ENCODE peak calls at places on chromosomes 3 and 15, in ten cellular contexts. One of them, this sample, is unnamed.

GRCh38 chr3:107882881-107883280 is 207.9 kb downstream of the CD47 start:
- DNase-seq in retina: no peak
- DNase-seq in KG1: no peak
- DNase-seq in T-helper 2 cell: no peak
- DNase-seq in EH: no peak
- DNase-seq in GM20000: no peak
- DNase-seq in stimulated activated CD8-positive, alpha-beta memory T cell treated with anti-CD3 and anti-CD28 coated beads, Interleukin-12 subunit alpha, Interleukin-12 subunit beta, amount 100 ng/mL, for 4 hours: no peak
- DNase-seq in OCI-M1: no peak
- DNase-seq in SIG-M5: no peak
- DNase-seq in activated T-helper 1 cell treated with anti-CD3 and anti-CD28 coated beads, Interleukin-12 subunit alpha, Interleukin-12 subunit beta, Interleukin-2, Interleukin-4 antibody, amounts not matched to agents 30 ng/mL and 10 ng/mL and 1 ng/mL, durations not matched to agents 14 hours and 24 hours and 36 hours: no peak
- DNase-seq in this sample: no peak

GRCh38 chr15:69319384-69320375 is 21.0 kb downstream of the PAQR5 start:
- DNase-seq in retina: no peak
- DNase-seq in KG1: peak
- DNase-seq in T-helper 2 cell: peak
- DNase-seq in EH: no peak
- DNase-seq in GM20000: no peak
- DNase-seq in stimulated activated CD8-positive, alpha-beta memory T cell treated with anti-CD3 and anti-CD28 coated beads, Interleukin-12 subunit alpha, Interleukin-12 subunit beta, amount 100 ng/mL, for 4 hours: no peak
- DNase-seq in OCI-M1: no peak
- DNase-seq in SIG-M5: no peak
- DNase-seq in activated T-helper 1 cell treated with anti-CD3 and anti-CD28 coated beads, Interleukin-12 subunit alpha, Interleukin-12 subunit beta, Interleukin-2, Interleukin-4 antibody, amounts not matched to agents 30 ng/mL and 10 ng/mL and 1 ng/mL, durations not matched to agents 14 hours and 24 hours and 36 hours: no peak
- DNase-seq in this sample: no peak

GRCh38 chr3:188656196-188656982 is 502.4 kb downstream of the LPP start:
- DNase-seq in retina: no peak
- DNase-seq in KG1: no peak
- DNase-seq in T-helper 2 cell: no peak
- DNase-seq in EH: peak
- DNase-seq in GM20000: no peak
- DNase-seq in stimulated activated CD8-positive, alpha-beta memory T cell treated with anti-CD3 and anti-CD28 coated beads, Interleukin-12 subunit alpha, Interleukin-12 subunit beta, amount 100 ng/mL, for 4 hours: no peak
- DNase-seq in OCI-M1: no peak
- DNase-seq in SIG-M5: no peak
- DNase-seq in activated T-helper 1 cell treated with anti-CD3 and anti-CD28 coated beads, Interleukin-12 subunit alpha, Interleukin-12 subunit beta, Interleukin-2, Interleukin-4 antibody, amounts not matched to agents 30 ng/mL and 10 ng/mL and 1 ng/mL, durations not matched to agents 14 hours and 24 hours and 36 hours: no peak
- DNase-seq in this sample: no peak

GRCh38 chr3:64295594-64295993 is 70.3 kb upstream of the PRICKLE2 start:
- DNase-seq in retina: no peak
- DNase-seq in KG1: no peak
- DNase-seq in T-helper 2 cell: no peak
- DNase-seq in EH: peak
- DNase-seq in GM20000: no peak
- DNase-seq in stimulated activated CD8-positive, alpha-beta memory T cell treated with anti-CD3 and anti-CD28 coated beads, Interleukin-12 subunit alpha, Interleukin-12 subunit beta, amount 100 ng/mL, for 4 hours: no peak
- DNase-seq in OCI-M1: no peak
- DNase-seq in SIG-M5: no peak
- DNase-seq in activated T-helper 1 cell treated with anti-CD3 and anti-CD28 coated beads, Interleukin-12 subunit alpha, Interleukin-12 subunit beta, Interleukin-2, Interleukin-4 antibody, amounts not matched to agents 30 ng/mL and 10 ng/mL and 1 ng/mL, durations not matched to agents 14 hours and 24 hours and 36 hours: no peak
- DNase-seq in this sample: no peak

GRCh38 chr15:64991536-64992135 is 1.9 kb upstream of the SPG21 start:
- DNase-seq in retina: peak
- DNase-seq in KG1: no peak
- DNase-seq in T-helper 2 cell: no peak
- DNase-seq in EH: no peak
- DNase-seq in GM20000: no peak
- DNase-seq in stimulated activated CD8-positive, alpha-beta memory T cell treated with anti-CD3 and anti-CD28 coated beads, Interleukin-12 subunit alpha, Interleukin-12 subunit beta, amount 100 ng/mL, for 4 hours: no peak
- DNase-seq in OCI-M1: no peak
- DNase-seq in SIG-M5: no peak
- DNase-seq in activated T-helper 1 cell treated with anti-CD3 and anti-CD28 coated beads, Interleukin-12 subunit alpha, Interleukin-12 subunit beta, Interleukin-2, Interleukin-4 antibody, amounts not matched to agents 30 ng/mL and 10 ng/mL and 1 ng/mL, durations not matched to agents 14 hours and 24 hours and 36 hours: no peak
- DNase-seq in this sample: no peak

GRCh38 chr3:21484323-21485154 is 266.5 kb downstream of the ZNF385D start:
- DNase-seq in retina: no peak
- DNase-seq in KG1: no peak
- DNase-seq in T-helper 2 cell: peak
- DNase-seq in EH: peak
- DNase-seq in GM20000: peak
- DNase-seq in stimulated activated CD8-positive, alpha-beta memory T cell treated with anti-CD3 and anti-CD28 coated beads, Interleukin-12 subunit alpha, Interleukin-12 subunit beta, amount 100 ng/mL, for 4 hours: no peak
- DNase-seq in OCI-M1: peak
- DNase-seq in SIG-M5: no peak
- DNase-seq in activated T-helper 1 cell treated with anti-CD3 and anti-CD28 coated beads, Interleukin-12 subunit alpha, Interleukin-12 subunit beta, Interleukin-2, Interleukin-4 antibody, amounts not matched to agents 30 ng/mL and 10 ng/mL and 1 ng/mL, durations not matched to agents 14 hours and 24 hours and 36 hours: no peak
- DNase-seq in this sample: no peak

GRCh38 chr3:33717616-33717865 is 513 bp downstream of the CLASP2 start:
- DNase-seq in retina: no peak
- DNase-seq in KG1: no peak
- DNase-seq in T-helper 2 cell: peak
- DNase-seq in EH: peak
- DNase-seq in GM20000: no peak
- DNase-seq in stimulated activated CD8-positive, alpha-beta memory T cell treated with anti-CD3 and anti-CD28 coated beads, Interleukin-12 subunit alpha, Interleukin-12 subunit beta, amount 100 ng/mL, for 4 hours: no peak
- DNase-seq in OCI-M1: peak
- DNase-seq in SIG-M5: peak
- DNase-seq in activated T-helper 1 cell treated with anti-CD3 and anti-CD28 coated beads, Interleukin-12 subunit alpha, Interleukin-12 subunit beta, Interleukin-2, Interleukin-4 antibody, amounts not matched to agents 30 ng/mL and 10 ng/mL and 1 ng/mL, durations not matched to agents 14 hours and 24 hours and 36 hours: no peak
- DNase-seq in this sample: no peak

GRCh38 chr3:188826574-188826973 is 345.2 kb upstream of the TPRG1 start:
- DNase-seq in retina: no peak
- DNase-seq in KG1: no peak
- DNase-seq in T-helper 2 cell: peak
- DNase-seq in EH: no peak
- DNase-seq in GM20000: no peak
- DNase-seq in stimulated activated CD8-positive, alpha-beta memory T cell treated with anti-CD3 and anti-CD28 coated beads, Interleukin-12 subunit alpha, Interleukin-12 subunit beta, amount 100 ng/mL, for 4 hours: no peak
- DNase-seq in OCI-M1: no peak
- DNase-seq in SIG-M5: no peak
- DNase-seq in activated T-helper 1 cell treated with anti-CD3 and anti-CD28 coated beads, Interleukin-12 subunit alpha, Interleukin-12 subunit beta, Interleukin-2, Interleukin-4 antibody, amounts not matched to agents 30 ng/mL and 10 ng/mL and 1 ng/mL, durations not matched to agents 14 hours and 24 hours and 36 hours: no peak
- DNase-seq in this sample: no peak

GRCh38 chr3:194856296-194856695 is 170.6 kb downstream of the FAM43A start:
- DNase-seq in retina: no peak
- DNase-seq in KG1: no peak
- DNase-seq in T-helper 2 cell: no peak
- DNase-seq in EH: no peak
- DNase-seq in GM20000: no peak
- DNase-seq in stimulated activated CD8-positive, alpha-beta memory T cell treated with anti-CD3 and anti-CD28 coated beads, Interleukin-12 subunit alpha, Interleukin-12 subunit beta, amount 100 ng/mL, for 4 hours: no peak
- DNase-seq in OCI-M1: no peak
- DNase-seq in SIG-M5: no peak
- DNase-seq in activated T-helper 1 cell treated with anti-CD3 and anti-CD28 coated beads, Interleukin-12 subunit alpha, Interleukin-12 subunit beta, Interleukin-2, Interleukin-4 antibody, amounts not matched to agents 30 ng/mL and 10 ng/mL and 1 ng/mL, durations not matched to agents 14 hours and 24 hours and 36 hours: no peak
- DNase-seq in this sample: no peak

GRCh38 chr3:171770689-171771620 is 39.3 kb downstream of the PLD1 start:
- DNase-seq in retina: peak
- DNase-seq in KG1: no peak
- DNase-seq in T-helper 2 cell: no peak
- DNase-seq in EH: peak
- DNase-seq in GM20000: peak
- DNase-seq in stimulated activated CD8-positive, alpha-beta memory T cell treated with anti-CD3 and anti-CD28 coated beads, Interleukin-12 subunit alpha, Interleukin-12 subunit beta, amount 100 ng/mL, for 4 hours: no peak
- DNase-seq in OCI-M1: peak
- DNase-seq in SIG-M5: no peak
- DNase-seq in activated T-helper 1 cell treated with anti-CD3 and anti-CD28 coated beads, Interleukin-12 subunit alpha, Interleukin-12 subunit beta, Interleukin-2, Interleukin-4 antibody, amounts not matched to agents 30 ng/mL and 10 ng/mL and 1 ng/mL, durations not matched to agents 14 hours and 24 hours and 36 hours: no peak
- DNase-seq in this sample: no peak

GRCh38 chr15:44584162-44584749 is 47.3 kb downstream of the EIF3J start:
- DNase-seq in retina: no peak
- DNase-seq in KG1: no peak
- DNase-seq in T-helper 2 cell: peak
- DNase-seq in EH: peak
- DNase-seq in GM20000: no peak
- DNase-seq in stimulated activated CD8-positive, alpha-beta memory T cell treated with anti-CD3 and anti-CD28 coated beads, Interleukin-12 subunit alpha, Interleukin-12 subunit beta, amount 100 ng/mL, for 4 hours: peak
- DNase-seq in OCI-M1: peak
- DNase-seq in SIG-M5: no peak
- DNase-seq in activated T-helper 1 cell treated with anti-CD3 and anti-CD28 coated beads, Interleukin-12 subunit alpha, Interleukin-12 subunit beta, Interleukin-2, Interleukin-4 antibody, amounts not matched to agents 30 ng/mL and 10 ng/mL and 1 ng/mL, durations not matched to agents 14 hours and 24 hours and 36 hours: peak
- DNase-seq in this sample: peak

GRCh38 chr15:74433592-74434259 is at the start of gene SEMA7A:
- DNase-seq in retina: peak
- DNase-seq in KG1: peak
- DNase-seq in T-helper 2 cell: peak
- DNase-seq in EH: peak
- DNase-seq in GM20000: peak
- DNase-seq in stimulated activated CD8-positive, alpha-beta memory T cell treated with anti-CD3 and anti-CD28 coated beads, Interleukin-12 subunit alpha, Interleukin-12 subunit beta, amount 100 ng/mL, for 4 hours: peak
- DNase-seq in OCI-M1: peak
- DNase-seq in SIG-M5: no peak
- DNase-seq in activated T-helper 1 cell treated with anti-CD3 and anti-CD28 coated beads, Interleukin-12 subunit alpha, Interleukin-12 subunit beta, Interleukin-2, Interleukin-4 antibody, amounts not matched to agents 30 ng/mL and 10 ng/mL and 1 ng/mL, durations not matched to agents 14 hours and 24 hours and 36 hours: peak
- DNase-seq in this sample: peak

GRCh38 chr15:57732526-57733331 is 26.2 kb downstream of the POLR2M start:
- DNase-seq in retina: peak
- DNase-seq in KG1: peak
- DNase-seq in T-helper 2 cell: peak
- DNase-seq in EH: peak
- DNase-seq in GM20000: peak
- DNase-seq in stimulated activated CD8-positive, alpha-beta memory T cell treated with anti-CD3 and anti-CD28 coated beads, Interleukin-12 subunit alpha, Interleukin-12 subunit beta, amount 100 ng/mL, for 4 hours: no peak
- DNase-seq in OCI-M1: peak
- DNase-seq in SIG-M5: no peak
- DNase-seq in activated T-helper 1 cell treated with anti-CD3 and anti-CD28 coated beads, Interleukin-12 subunit alpha, Interleukin-12 subunit beta, Interleukin-2, Interleukin-4 antibody, amounts not matched to agents 30 ng/mL and 10 ng/mL and 1 ng/mL, durations not matched to agents 14 hours and 24 hours and 36 hours: peak
- DNase-seq in this sample: no peak

GRCh38 chr3:43855674-43856299 is 165.0 kb downstream of the ABHD5 start:
- DNase-seq in retina: peak
- DNase-seq in KG1: peak
- DNase-seq in T-helper 2 cell: peak
- DNase-seq in EH: peak
- DNase-seq in GM20000: peak
- DNase-seq in stimulated activated CD8-positive, alpha-beta memory T cell treated with anti-CD3 and anti-CD28 coated beads, Interleukin-12 subunit alpha, Interleukin-12 subunit beta, amount 100 ng/mL, for 4 hours: no peak
- DNase-seq in OCI-M1: peak
- DNase-seq in SIG-M5: no peak
- DNase-seq in activated T-helper 1 cell treated with anti-CD3 and anti-CD28 coated beads, Interleukin-12 subunit alpha, Interleukin-12 subunit beta, Interleukin-2, Interleukin-4 antibody, amounts not matched to agents 30 ng/mL and 10 ng/mL and 1 ng/mL, durations not matched to agents 14 hours and 24 hours and 36 hours: peak
- DNase-seq in this sample: no peak

GRCh38 chr15:31080618-31081017 is 20.9 kb downstream of the TRPM1 start:
- DNase-seq in retina: no peak
- DNase-seq in KG1: no peak
- DNase-seq in T-helper 2 cell: no peak
- DNase-seq in EH: no peak
- DNase-seq in GM20000: peak
- DNase-seq in stimulated activated CD8-positive, alpha-beta memory T cell treated with anti-CD3 and anti-CD28 coated beads, Interleukin-12 subunit alpha, Interleukin-12 subunit beta, amount 100 ng/mL, for 4 hours: no peak
- DNase-seq in OCI-M1: peak
- DNase-seq in SIG-M5: no peak
- DNase-seq in activated T-helper 1 cell treated with anti-CD3 and anti-CD28 coated beads, Interleukin-12 subunit alpha, Interleukin-12 subunit beta, Interleukin-2, Interleukin-4 antibody, amounts not matched to agents 30 ng/mL and 10 ng/mL and 1 ng/mL, durations not matched to agents 14 hours and 24 hours and 36 hours: no peak
- DNase-seq in this sample: peak

GRCh38 chr15:31488437-31489204 is 162.0 kb downstream of the KLF13 start:
- DNase-seq in retina: peak
- DNase-seq in KG1: peak
- DNase-seq in T-helper 2 cell: peak
- DNase-seq in EH: peak
- DNase-seq in GM20000: peak
- DNase-seq in stimulated activated CD8-positive, alpha-beta memory T cell treated with anti-CD3 and anti-CD28 coated beads, Interleukin-12 subunit alpha, Interleukin-12 subunit beta, amount 100 ng/mL, for 4 hours: no peak
- DNase-seq in OCI-M1: peak
- DNase-seq in SIG-M5: peak
- DNase-seq in activated T-helper 1 cell treated with anti-CD3 and anti-CD28 coated beads, Interleukin-12 subunit alpha, Interleukin-12 subunit beta, Interleukin-2, Interleukin-4 antibody, amounts not matched to agents 30 ng/mL and 10 ng/mL and 1 ng/mL, durations not matched to agents 14 hours and 24 hours and 36 hours: peak
- DNase-seq in this sample: no peak

GRCh38 chr3:78906245-78906644 is 861.6 kb downstream of the ROBO1 start:
- DNase-seq in retina: no peak
- DNase-seq in KG1: no peak
- DNase-seq in T-helper 2 cell: no peak
- DNase-seq in EH: no peak
- DNase-seq in GM20000: no peak
- DNase-seq in stimulated activated CD8-positive, alpha-beta memory T cell treated with anti-CD3 and anti-CD28 coated beads, Interleukin-12 subunit alpha, Interleukin-12 subunit beta, amount 100 ng/mL, for 4 hours: no peak
- DNase-seq in OCI-M1: no peak
- DNase-seq in SIG-M5: no peak
- DNase-seq in activated T-helper 1 cell treated with anti-CD3 and anti-CD28 coated beads, Interleukin-12 subunit alpha, Interleukin-12 subunit beta, Interleukin-2, Interleukin-4 antibody, amounts not matched to agents 30 ng/mL and 10 ng/mL and 1 ng/mL, durations not matched to agents 14 hours and 24 hours and 36 hours: no peak
- DNase-seq in this sample: no peak

GRCh38 chr15:26972636-26973035 is 1.7 kb downstream of the GABRG3 start:
- DNase-seq in retina: peak
- DNase-seq in KG1: no peak
- DNase-seq in T-helper 2 cell: no peak
- DNase-seq in EH: no peak
- DNase-seq in GM20000: no peak
- DNase-seq in stimulated activated CD8-positive, alpha-beta memory T cell treated with anti-CD3 and anti-CD28 coated beads, Interleukin-12 subunit alpha, Interleukin-12 subunit beta, amount 100 ng/mL, for 4 hours: no peak
- DNase-seq in OCI-M1: no peak
- DNase-seq in SIG-M5: no peak
- DNase-seq in activated T-helper 1 cell treated with anti-CD3 and anti-CD28 coated beads, Interleukin-12 subunit alpha, Interleukin-12 subunit beta, Interleukin-2, Interleukin-4 antibody, amounts not matched to agents 30 ng/mL and 10 ng/mL and 1 ng/mL, durations not matched to agents 14 hours and 24 hours and 36 hours: no peak
- DNase-seq in this sample: no peak

GRCh38 chr3:192831111-192831644 is 86.5 kb downstream of the MB21D2 start:
- DNase-seq in retina: no peak
- DNase-seq in KG1: no peak
- DNase-seq in T-helper 2 cell: peak
- DNase-seq in EH: peak
- DNase-seq in GM20000: no peak
- DNase-seq in stimulated activated CD8-positive, alpha-beta memory T cell treated with anti-CD3 and anti-CD28 coated beads, Interleukin-12 subunit alpha, Interleukin-12 subunit beta, amount 100 ng/mL, for 4 hours: no peak
- DNase-seq in OCI-M1: peak
- DNase-seq in SIG-M5: no peak
- DNase-seq in activated T-helper 1 cell treated with anti-CD3 and anti-CD28 coated beads, Interleukin-12 subunit alpha, Interleukin-12 subunit beta, Interleukin-2, Interleukin-4 antibody, amounts not matched to agents 30 ng/mL and 10 ng/mL and 1 ng/mL, durations not matched to agents 14 hours and 24 hours and 36 hours: peak
- DNase-seq in this sample: no peak

GRCh38 chr15:35657679-35658201 is 111.8 kb upstream of the DPH6 start:
- DNase-seq in retina: no peak
- DNase-seq in KG1: no peak
- DNase-seq in T-helper 2 cell: peak
- DNase-seq in EH: peak
- DNase-seq in GM20000: no peak
- DNase-seq in stimulated activated CD8-positive, alpha-beta memory T cell treated with anti-CD3 and anti-CD28 coated beads, Interleukin-12 subunit alpha, Interleukin-12 subunit beta, amount 100 ng/mL, for 4 hours: no peak
- DNase-seq in OCI-M1: no peak
- DNase-seq in SIG-M5: no peak
- DNase-seq in activated T-helper 1 cell treated with anti-CD3 and anti-CD28 coated beads, Interleukin-12 subunit alpha, Interleukin-12 subunit beta, Interleukin-2, Interleukin-4 antibody, amounts not matched to agents 30 ng/mL and 10 ng/mL and 1 ng/mL, durations not matched to agents 14 hours and 24 hours and 36 hours: no peak
- DNase-seq in this sample: no peak

GRCh38 chr3:111418388-111418787 is 123.6 kb upstream of the CD96 start:
- DNase-seq in retina: no peak
- DNase-seq in KG1: no peak
- DNase-seq in T-helper 2 cell: no peak
- DNase-seq in EH: no peak
- DNase-seq in GM20000: no peak
- DNase-seq in stimulated activated CD8-positive, alpha-beta memory T cell treated with anti-CD3 and anti-CD28 coated beads, Interleukin-12 subunit alpha, Interleukin-12 subunit beta, amount 100 ng/mL, for 4 hours: no peak
- DNase-seq in OCI-M1: peak
- DNase-seq in SIG-M5: no peak
- DNase-seq in activated T-helper 1 cell treated with anti-CD3 and anti-CD28 coated beads, Interleukin-12 subunit alpha, Interleukin-12 subunit beta, Interleukin-2, Interleukin-4 antibody, amounts not matched to agents 30 ng/mL and 10 ng/mL and 1 ng/mL, durations not matched to agents 14 hours and 24 hours and 36 hours: no peak
- DNase-seq in this sample: no peak

GRCh38 chr15:39179980-39180379 is 400.9 kb upstream of the THBS1 start:
- DNase-seq in retina: no peak
- DNase-seq in KG1: no peak
- DNase-seq in T-helper 2 cell: no peak
- DNase-seq in EH: peak
- DNase-seq in GM20000: no peak
- DNase-seq in stimulated activated CD8-positive, alpha-beta memory T cell treated with anti-CD3 and anti-CD28 coated beads, Interleukin-12 subunit alpha, Interleukin-12 subunit beta, amount 100 ng/mL, for 4 hours: no peak
- DNase-seq in OCI-M1: no peak
- DNase-seq in SIG-M5: no peak
- DNase-seq in activated T-helper 1 cell treated with anti-CD3 and anti-CD28 coated beads, Interleukin-12 subunit alpha, Interleukin-12 subunit beta, Interleukin-2, Interleukin-4 antibody, amounts not matched to agents 30 ng/mL and 10 ng/mL and 1 ng/mL, durations not matched to agents 14 hours and 24 hours and 36 hours: no peak
- DNase-seq in this sample: no peak

GRCh38 chr3:100063929-100064461 is 50.3 kb downstream of the FILIP1L start:
- DNase-seq in retina: no peak
- DNase-seq in KG1: no peak
- DNase-seq in T-helper 2 cell: no peak
- DNase-seq in EH: peak
- DNase-seq in GM20000: no peak
- DNase-seq in stimulated activated CD8-positive, alpha-beta memory T cell treated with anti-CD3 and anti-CD28 coated beads, Interleukin-12 subunit alpha, Interleukin-12 subunit beta, amount 100 ng/mL, for 4 hours: no peak
- DNase-seq in OCI-M1: no peak
- DNase-seq in SIG-M5: no peak
- DNase-seq in activated T-helper 1 cell treated with anti-CD3 and anti-CD28 coated beads, Interleukin-12 subunit alpha, Interleukin-12 subunit beta, Interleukin-2, Interleukin-4 antibody, amounts not matched to agents 30 ng/mL and 10 ng/mL and 1 ng/mL, durations not matched to agents 14 hours and 24 hours and 36 hours: no peak
- DNase-seq in this sample: no peak

GRCh38 chr3:52291508-52292181 is 4.0 kb downstream of the GLYCTK start:
- DNase-seq in retina: peak
- DNase-seq in KG1: no peak
- DNase-seq in T-helper 2 cell: peak
- DNase-seq in EH: peak
- DNase-seq in GM20000: peak
- DNase-seq in stimulated activated CD8-positive, alpha-beta memory T cell treated with anti-CD3 and anti-CD28 coated beads, Interleukin-12 subunit alpha, Interleukin-12 subunit beta, amount 100 ng/mL, for 4 hours: no peak
- DNase-seq in OCI-M1: peak
- DNase-seq in SIG-M5: no peak
- DNase-seq in activated T-helper 1 cell treated with anti-CD3 and anti-CD28 coated beads, Interleukin-12 subunit alpha, Interleukin-12 subunit beta, Interleukin-2, Interleukin-4 antibody, amounts not matched to agents 30 ng/mL and 10 ng/mL and 1 ng/mL, durations not matched to agents 14 hours and 24 hours and 36 hours: no peak
- DNase-seq in this sample: peak

GRCh38 chr3:27165348-27165747 is 203.8 kb downstream of the NEK10 start:
- DNase-seq in retina: no peak
- DNase-seq in KG1: no peak
- DNase-seq in T-helper 2 cell: no peak
- DNase-seq in EH: peak
- DNase-seq in GM20000: no peak
- DNase-seq in stimulated activated CD8-positive, alpha-beta memory T cell treated with anti-CD3 and anti-CD28 coated beads, Interleukin-12 subunit alpha, Interleukin-12 subunit beta, amount 100 ng/mL, for 4 hours: no peak
- DNase-seq in OCI-M1: no peak
- DNase-seq in SIG-M5: no peak
- DNase-seq in activated T-helper 1 cell treated with anti-CD3 and anti-CD28 coated beads, Interleukin-12 subunit alpha, Interleukin-12 subunit beta, Interleukin-2, Interleukin-4 antibody, amounts not matched to agents 30 ng/mL and 10 ng/mL and 1 ng/mL, durations not matched to agents 14 hours and 24 hours and 36 hours: no peak
- DNase-seq in this sample: no peak

GRCh38 chr3:183381179-183381578 is 47.2 kb downstream of the MCF2L2 start:
- DNase-seq in retina: no peak
- DNase-seq in KG1: no peak
- DNase-seq in T-helper 2 cell: no peak
- DNase-seq in EH: peak
- DNase-seq in GM20000: no peak
- DNase-seq in stimulated activated CD8-positive, alpha-beta memory T cell treated with anti-CD3 and anti-CD28 coated beads, Interleukin-12 subunit alpha, Interleukin-12 subunit beta, amount 100 ng/mL, for 4 hours: no peak
- DNase-seq in OCI-M1: peak
- DNase-seq in SIG-M5: no peak
- DNase-seq in activated T-helper 1 cell treated with anti-CD3 and anti-CD28 coated beads, Interleukin-12 subunit alpha, Interleukin-12 subunit beta, Interleukin-2, Interleukin-4 antibody, amounts not matched to agents 30 ng/mL and 10 ng/mL and 1 ng/mL, durations not matched to agents 14 hours and 24 hours and 36 hours: no peak
- DNase-seq in this sample: no peak

GRCh38 chr3:155675094-155675493 is 69.8 kb downstream of the PLCH1 start:
- DNase-seq in retina: no peak
- DNase-seq in KG1: no peak
- DNase-seq in T-helper 2 cell: no peak
- DNase-seq in EH: no peak
- DNase-seq in GM20000: no peak
- DNase-seq in stimulated activated CD8-positive, alpha-beta memory T cell treated with anti-CD3 and anti-CD28 coated beads, Interleukin-12 subunit alpha, Interleukin-12 subunit beta, amount 100 ng/mL, for 4 hours: no peak
- DNase-seq in OCI-M1: no peak
- DNase-seq in SIG-M5: no peak
- DNase-seq in activated T-helper 1 cell treated with anti-CD3 and anti-CD28 coated beads, Interleukin-12 subunit alpha, Interleukin-12 subunit beta, Interleukin-2, Interleukin-4 antibody, amounts not matched to agents 30 ng/mL and 10 ng/mL and 1 ng/mL, durations not matched to agents 14 hours and 24 hours and 36 hours: no peak
- DNase-seq in this sample: no peak

GRCh38 chr15:51765751-51766150 is 14.4 kb downstream of the TMOD2 start:
- DNase-seq in retina: no peak
- DNase-seq in KG1: no peak
- DNase-seq in T-helper 2 cell: no peak
- DNase-seq in EH: no peak
- DNase-seq in GM20000: no peak
- DNase-seq in stimulated activated CD8-positive, alpha-beta memory T cell treated with anti-CD3 and anti-CD28 coated beads, Interleukin-12 subunit alpha, Interleukin-12 subunit beta, amount 100 ng/mL, for 4 hours: no peak
- DNase-seq in OCI-M1: no peak
- DNase-seq in SIG-M5: no peak
- DNase-seq in activated T-helper 1 cell treated with anti-CD3 and anti-CD28 coated beads, Interleukin-12 subunit alpha, Interleukin-12 subunit beta, Interleukin-2, Interleukin-4 antibody, amounts not matched to agents 30 ng/mL and 10 ng/mL and 1 ng/mL, durations not matched to agents 14 hours and 24 hours and 36 hours: no peak
- DNase-seq in this sample: no peak

This sample was measured in activated B cell treated with CpG ODN at 0.5 μM for 24 hours.